ENCODE peak calls at places on chromosomes 11 and 22, in six cellular contexts. N is central memory CD4-positive, alpha-beta T cell; C is T1000; L is chondrocyte; D is NCI-H510A treated with DMSO at 0.1 percent for 48 hours; P is NCI-H1930. Z is an unnamed sample.

GRCh38 chr11:85821636-85822035 is 10.7 kb upstream of the SYTL2 start:
- DNase-seq in C (no peak), P (no peak), D (no peak), N (no peak), L (no peak), Z (no peak)

GRCh38 chr22:31241936-31242335 is 29.8 kb downstream of the LIMK2 start:
- DNase-seq in D (no peak), N (no peak), P (no peak), L (no peak), C (no peak), Z (no peak)

GRCh38 chr11:77548552-77549439 is 41.0 kb upstream of the AQP11 start:
- DNase-seq in D (no peak), C (no peak), L (no peak), N (no peak), P (no peak), Z (no peak)

GRCh38 chr11:9264381-9265210 is 554 bp downstream of the DENND5A start:
- DNase-seq in C (peak), P (no peak), N (peak), L (peak), D (no peak), Z (peak)

GRCh38 chr22:32932176-32932575 is 126.0 kb downstream of the SYN3 start:
- DNase-seq in L (no peak), N (no peak), C (no peak), D (no peak), P (no peak), Z (no peak)

GRCh38 chr11:2518983-2519340 is 74.2 kb downstream of the KCNQ1 start:
- DNase-seq in D (no peak), L (peak), N (no peak), P (no peak), C (no peak), Z (no peak)

GRCh38 chr11:73034777-73035176 is 107.3 kb downstream of the FCHSD2 start:
- DNase-seq in D (peak), P (no peak), N (no peak), C (no peak), L (no peak), Z (no peak)

GRCh38 chr11:120780239-120780638 is 243.7 kb upstream of the TBCEL start:
- DNase-seq in N (no peak), P (no peak), D (no peak), C (no peak), L (no peak), Z (no peak)

GRCh38 chr11:67463680-67464410 is 5.2 kb downstream of the TMEM134 start:
- DNase-seq in N (no peak), D (no peak), L (no peak), C (peak), P (no peak), Z (no peak)

GRCh38 chr11:87832216-87832615 is 343.0 kb downstream of the RAB38 start:
- DNase-seq in C (no peak), L (no peak), P (no peak), N (no peak), D (no peak), Z (no peak)

GRCh38 chr22:39204216-39204615 is 40.6 kb downstream of the PDGFB start:
- DNase-seq in P (no peak), N (no peak), C (no peak), D (no peak), L (peak), Z (no peak)

GRCh38 chr11:45156731-45157130 is 10.3 kb downstream of the PRDM11 start:
- DNase-seq in D (no peak), C (no peak), P (no peak), L (no peak), N (no peak), Z (no peak)

GRCh38 chr11:34749666-34750659 is 129.1 kb downstream of the EHF start:
- DNase-seq in N (no peak), D (no peak), L (no peak), P (no peak), C (no peak), Z (no peak)

GRCh38 chr22:42443240-42444059 is 11.2 kb upstream of the NFAM1 start:
- DNase-seq in D (no peak), L (no peak), C (no peak), P (no peak), N (no peak), Z (no peak)

GRCh38 chr11:44637477-44637876 is 72.0 kb downstream of the CD82 start:
- DNase-seq in P (no peak), L (no peak), D (no peak), C (no peak), N (no peak), Z (no peak)

GRCh38 chr11:31874631-31875191 is 63.6 kb upstream of the PAX6 start:
- DNase-seq in P (no peak), D (no peak), N (no peak), L (no peak), C (no peak), Z (no peak)

GRCh38 chr11:116379185-116379828 is 393.5 kb downstream of the BUD13 start:
- DNase-seq in C (no peak), N (no peak), P (no peak), D (no peak), L (no peak), Z (peak)

GRCh38 chr22:44870021-44870420 is 117.6 kb downstream of the ARHGAP8 start:
- DNase-seq in L (no peak), D (peak), N (no peak), C (no peak), P (no peak), Z (peak)

GRCh38 chr11:118907749-118908106 is 18.0 kb downstream of the BCL9L start:
- DNase-seq in N (no peak), P (no peak), C (no peak), L (no peak), D (no peak), Z (no peak)

GRCh38 chr22:50252081-50253045 is 1.3 kb upstream of the HDAC10 start:
- DNase-seq in N (peak), D (peak), C (no peak), L (no peak), P (no peak), Z (peak)

GRCh38 chr11:23569547-23569946 is 709.3 kb upstream of the CCDC179 start:
- DNase-seq in D (no peak), L (no peak), C (no peak), P (no peak), N (no peak), Z (peak)

GRCh38 chr11:31487848-31488247 is 21.6 kb downstream of the IMMP1L start:
- DNase-seq in P (no peak), D (no peak), L (no peak), C (no peak), N (no peak), Z (peak)

GRCh38 chr11:128550967-128551522 is 36.3 kb downstream of the ETS1 start:
- DNase-seq in L (no peak), D (no peak), C (no peak), N (no peak), P (no peak), Z (no peak)

GRCh38 chr11:34238533-34238932 is 119.3 kb downstream of the ABTB2 start:
- DNase-seq in C (no peak), D (no peak), L (no peak), P (no peak), N (no peak), Z (no peak)

GRCh38 chr11:34316347-34317037 is 41.3 kb downstream of the ABTB2 start:
- DNase-seq in D (no peak), L (no peak), C (no peak), P (no peak), N (no peak), Z (no peak)

GRCh38 chr11:7909585-7910325 is 21.3 kb downstream of the OR10A6 start:
- DNase-seq in L (no peak), D (no peak), N (no peak), C (no peak), P (no peak), Z (no peak)

Z was measured in RPMI8226.